ENCODE peak calls at places on chromosomes 4 and X, in nine cellular contexts. One of them, this sample, is unnamed.

GRCh38 chrX:69501433-69501832 is 2.7 kb upstream of the NALF2 start:
- DNase-seq in activated naive CD8-positive, alpha-beta T cell treated with anti-CD3 and anti-CD28 coated beads for 36 hours: no peak
- DNase-seq in stimulated activated CD4-positive, alpha-beta T cell treated with anti-CD3 and anti-CD28 coated beads, Interleukin-2, amount 100 ng/mL, for 48 hours: no peak
- DNase-seq in Right ventricle myocardium superior: peak
- DNase-seq in neural progenitor cell: peak
- DNase-seq in amniotic stem cell: no peak
- DNase-seq in CD4-positive, alpha-beta memory T cell: no peak
- DNase-seq in posterior vena cava: no peak
- DNase-seq in activated naive CD4-positive, alpha-beta T cell treated with Interleukin-2 at 50 U/mL for 16 hours: no peak
- DNase-seq in this sample: no peak

GRCh38 chr4:41430796-41431195 is 107.2 kb upstream of the LIMCH1 start:
- DNase-seq in activated naive CD4-positive, alpha-beta T cell treated with Interleukin-2 at 50 U/mL for 16 hours: no peak
- DNase-seq in amniotic stem cell: no peak
- DNase-seq in neural progenitor cell: no peak
- DNase-seq in Right ventricle myocardium superior: no peak
- DNase-seq in activated naive CD8-positive, alpha-beta T cell treated with anti-CD3 and anti-CD28 coated beads for 36 hours: no peak
- DNase-seq in posterior vena cava: no peak
- DNase-seq in CD4-positive, alpha-beta memory T cell: no peak
- DNase-seq in stimulated activated CD4-positive, alpha-beta T cell treated with anti-CD3 and anti-CD28 coated beads, Interleukin-2, amount 100 ng/mL, for 48 hours: no peak
- DNase-seq in this sample: no peak

GRCh38 chr4:179095585-179096228 is 1653.5 kb upstream of the AGA start:
- DNase-seq in activated naive CD8-positive, alpha-beta T cell treated with anti-CD3 and anti-CD28 coated beads for 36 hours: no peak
- DNase-seq in posterior vena cava: no peak
- DNase-seq in Right ventricle myocardium superior: no peak
- DNase-seq in CD4-positive, alpha-beta memory T cell: no peak
- DNase-seq in stimulated activated CD4-positive, alpha-beta T cell treated with anti-CD3 and anti-CD28 coated beads, Interleukin-2, amount 100 ng/mL, for 48 hours: no peak
- DNase-seq in activated naive CD4-positive, alpha-beta T cell treated with Interleukin-2 at 50 U/mL for 16 hours: no peak
- DNase-seq in amniotic stem cell: peak
- DNase-seq in neural progenitor cell: peak
- DNase-seq in this sample: no peak

GRCh38 chr4:68021185-68021584 is 57.9 kb upstream of the TMPRSS11A start:
- DNase-seq in activated naive CD4-positive, alpha-beta T cell treated with Interleukin-2 at 50 U/mL for 16 hours: no peak
- DNase-seq in posterior vena cava: no peak
- DNase-seq in CD4-positive, alpha-beta memory T cell: no peak
- DNase-seq in amniotic stem cell: no peak
- DNase-seq in activated naive CD8-positive, alpha-beta T cell treated with anti-CD3 and anti-CD28 coated beads for 36 hours: no peak
- DNase-seq in stimulated activated CD4-positive, alpha-beta T cell treated with anti-CD3 and anti-CD28 coated beads, Interleukin-2, amount 100 ng/mL, for 48 hours: no peak
- DNase-seq in neural progenitor cell: no peak
- DNase-seq in Right ventricle myocardium superior: no peak
- DNase-seq in this sample: no peak

GRCh38 chr4:87228561-87228860 is 8.1 kb upstream of the KLHL8 start:
- DNase-seq in activated naive CD4-positive, alpha-beta T cell treated with Interleukin-2 at 50 U/mL for 16 hours: no peak
- DNase-seq in stimulated activated CD4-positive, alpha-beta T cell treated with anti-CD3 and anti-CD28 coated beads, Interleukin-2, amount 100 ng/mL, for 48 hours: no peak
- DNase-seq in amniotic stem cell: no peak
- DNase-seq in activated naive CD8-positive, alpha-beta T cell treated with anti-CD3 and anti-CD28 coated beads for 36 hours: no peak
- DNase-seq in neural progenitor cell: no peak
- DNase-seq in posterior vena cava: no peak
- DNase-seq in Right ventricle myocardium superior: no peak
- DNase-seq in CD4-positive, alpha-beta memory T cell: no peak
- DNase-seq in this sample: no peak

GRCh38 chrX:22665818-22666217 is 333.9 kb upstream of the DDX53 start:
- DNase-seq in stimulated activated CD4-positive, alpha-beta T cell treated with anti-CD3 and anti-CD28 coated beads, Interleukin-2, amount 100 ng/mL, for 48 hours: no peak
- DNase-seq in CD4-positive, alpha-beta memory T cell: no peak
- DNase-seq in amniotic stem cell: no peak
- DNase-seq in neural progenitor cell: no peak
- DNase-seq in activated naive CD8-positive, alpha-beta T cell treated with anti-CD3 and anti-CD28 coated beads for 36 hours: no peak
- DNase-seq in posterior vena cava: no peak
- DNase-seq in Right ventricle myocardium superior: no peak
- DNase-seq in activated naive CD4-positive, alpha-beta T cell treated with Interleukin-2 at 50 U/mL for 16 hours: no peak
- DNase-seq in this sample: no peak

GRCh38 chr4:156255205-156255604 is 301.5 kb upstream of the CTSO start:
- DNase-seq in posterior vena cava: no peak
- DNase-seq in Right ventricle myocardium superior: no peak
- DNase-seq in activated naive CD8-positive, alpha-beta T cell treated with anti-CD3 and anti-CD28 coated beads for 36 hours: no peak
- DNase-seq in neural progenitor cell: no peak
- DNase-seq in amniotic stem cell: no peak
- DNase-seq in CD4-positive, alpha-beta memory T cell: no peak
- DNase-seq in stimulated activated CD4-positive, alpha-beta T cell treated with anti-CD3 and anti-CD28 coated beads, Interleukin-2, amount 100 ng/mL, for 48 hours: no peak
- DNase-seq in activated naive CD4-positive, alpha-beta T cell treated with Interleukin-2 at 50 U/mL for 16 hours: no peak
- DNase-seq in this sample: no peak

GRCh38 chr4:102562995-102563394 is 61.8 kb downstream of the NFKB1 start:
- DNase-seq in posterior vena cava: no peak
- DNase-seq in activated naive CD8-positive, alpha-beta T cell treated with anti-CD3 and anti-CD28 coated beads for 36 hours: no peak
- DNase-seq in Right ventricle myocardium superior: no peak
- DNase-seq in activated naive CD4-positive, alpha-beta T cell treated with Interleukin-2 at 50 U/mL for 16 hours: no peak
- DNase-seq in CD4-positive, alpha-beta memory T cell: no peak
- DNase-seq in amniotic stem cell: no peak
- DNase-seq in neural progenitor cell: no peak
- DNase-seq in stimulated activated CD4-positive, alpha-beta T cell treated with anti-CD3 and anti-CD28 coated beads, Interleukin-2, amount 100 ng/mL, for 48 hours: no peak
- DNase-seq in this sample: no peak

GRCh38 chrX:20378291-20378920 is 111.7 kb upstream of the RPS6KA3 start:
- DNase-seq in posterior vena cava: no peak
- DNase-seq in Right ventricle myocardium superior: no peak
- DNase-seq in CD4-positive, alpha-beta memory T cell: no peak
- DNase-seq in activated naive CD4-positive, alpha-beta T cell treated with Interleukin-2 at 50 U/mL for 16 hours: peak
- DNase-seq in activated naive CD8-positive, alpha-beta T cell treated with anti-CD3 and anti-CD28 coated beads for 36 hours: peak
- DNase-seq in amniotic stem cell: no peak
- DNase-seq in stimulated activated CD4-positive, alpha-beta T cell treated with anti-CD3 and anti-CD28 coated beads, Interleukin-2, amount 100 ng/mL, for 48 hours: no peak
- DNase-seq in neural progenitor cell: no peak
- DNase-seq in this sample: no peak

GRCh38 chr4:84470204-84470785 is 28.8 kb downstream of the NKX6-1 start:
- DNase-seq in activated naive CD8-positive, alpha-beta T cell treated with anti-CD3 and anti-CD28 coated beads for 36 hours: no peak
- DNase-seq in CD4-positive, alpha-beta memory T cell: no peak
- DNase-seq in stimulated activated CD4-positive, alpha-beta T cell treated with anti-CD3 and anti-CD28 coated beads, Interleukin-2, amount 100 ng/mL, for 48 hours: no peak
- DNase-seq in activated naive CD4-positive, alpha-beta T cell treated with Interleukin-2 at 50 U/mL for 16 hours: no peak
- DNase-seq in neural progenitor cell: peak
- DNase-seq in Right ventricle myocardium superior: no peak
- DNase-seq in posterior vena cava: no peak
- DNase-seq in amniotic stem cell: no peak
- DNase-seq in this sample: no peak

This sample was measured in NCI-H524.